ENCODE peak calls at places on chromosomes 16 and 17, in four cellular contexts. U is NCI-H748 treated with DMSO at 0.1 percent for 48 hours; C is NCI-H2081; J is activated CD4-positive, alpha-beta T cell treated with anti-CD3 and anti-CD28 coated beads, Interleukin-2, amount 50 U/mL, for 4 hours. B is an unnamed sample.
A peak's percentile ranks its signal among the peaks of the same experiment; 100 is the strongest.

GRCh38 chr17:77610980-77611641 is 347.4 kb upstream of the TNRC6C start:
- DNase-seq in C (no peak), U (no peak), J (no peak), B (no peak)

GRCh38 chr17:66420961-66421371 is 118.6 kb downstream of the PRKCA start:
- DNase-seq in J (no peak), C (no peak), U (no peak), B (no peak)

GRCh38 chr17:266219-266618 is 84.8 kb upstream of the DOC2B start:
- DNase-seq in C (no peak), U (no peak), J (no peak), B (no peak)

GRCh38 chr17:80986816-80987480 is 4.7 kb upstream of the CHMP6 start:
- DNase-seq in C (no peak), U (no peak), J (no peak), B (no peak)

GRCh38 chr17:13476722-13477121 is 125.0 kb downstream of the HS3ST3A1 start:
- DNase-seq in U (no peak), J (no peak), C (no peak), B (no peak)

GRCh38 chr16:68396481-68396880 is 51.8 kb downstream of the SMPD3 start:
- DNase-seq in C (no peak), J (peak; percentile 52), U (no peak), B (peak; percentile 24)

GRCh38 chr16:30649725-30650368 is 913 bp upstream of the PRR14 start:
- DNase-seq in U (no peak), J (no peak), C (no peak), B (no peak)

GRCh38 chr16:1870365-1871082 is 1.4 kb downstream of the MEIOB start:
- DNase-seq in J (no peak), U (no peak), C (no peak), B (no peak)

GRCh38 chr17:50689251-50689650 is 18.5 kb downstream of the ANKRD40 start:
- DNase-seq in U (no peak), C (no peak), J (no peak), B (no peak)

GRCh38 chr17:48871035-48871550 is 21.5 kb upstream of the ATP5MC1 start:
- DNase-seq in J (no peak), U (no peak), C (no peak), B (no peak)

GRCh38 chr17:31629696-31630470 is 229.2 kb downstream of the COPRS start:
- DNase-seq in J (no peak), C (no peak), U (no peak), B (no peak)

GRCh38 chr17:79628861-79629547 is 18.2 kb upstream of the RBFOX3 start:
- DNase-seq in J (no peak), U (no peak), C (no peak), B (no peak)

GRCh38 chr17:78779848-78780247 is 2.2 kb downstream of the CYTH1 start:
- DNase-seq in C (no peak), J (no peak), U (no peak), B (no peak)

B was measured in NCI-H146.